ENCODE peak calls at places on chromosomes 4 and X, in four cellular contexts. K is GM12878, X is SK-N-SH, Q is IMR-90. I is an unnamed sample. For H3K36me3, the result is how much of the 10 kb centered on the place peaks cover.

GRCh38 chr4:169870507-169870906 is 112.8 kb upstream of the HPF1 start:
- DNase-seq in K (no peak), X (no peak), Q (no peak), I (no peak)

GRCh38 chrX:149248073-149248625 is 257.0 kb downstream of the IDS start:
- DNase-seq in K (no peak), Q (no peak), X (no peak), I (peak)

GRCh38 chr4:16125571-16126445 is 42.0 kb upstream of the PROM1 start:
- DNase-seq in Q (no peak), X (no peak), K (no peak), I (no peak)

GRCh38 chrX:20265221-20265725 is 1.4 kb downstream of the RPS6KA3 start:
- DNase-seq in Q (peak), X (peak), K (no peak), I (peak)

GRCh38 chrX:80173261-80173660 is 158.7 kb downstream of the TBX22 start:
- DNase-seq in X (no peak), K (no peak), Q (no peak), I (no peak)

GRCh38 chrX:2450681-2451080 is 50.1 kb downstream of the DHRSX start:
- DNase-seq in K (no peak), Q (no peak), X (no peak), I (no peak)

GRCh38 chrX:65241059-65241721 is 264.9 kb upstream of the ZC4H2 start:
- DNase-seq in K (no peak), Q (no peak), X (no peak), I (no peak)

GRCh38 chrX:47577424-47577823 is 4.8 kb upstream of the TIMP1 start:
- DNase-seq in K (no peak), Q (no peak), X (no peak), I (no peak)

GRCh38 chr4:41360911-41361830 is 104.4 kb downstream of the UCHL1 start:
- DNase-seq in Q (no peak), K (no peak), X (peak), I (no peak)

GRCh38 chr4:69760455-69760854 is at the start of gene SULT1B1:
- DNase-seq in Q (peak), K (no peak), X (no peak), I (peak)

GRCh38 chr4:40378619-40379018 is 43.5 kb downstream of the CHRNA9 start:
- DNase-seq in K (no peak), Q (no peak), X (no peak), I (no peak)

GRCh38 chrX:107549504-107549903 is 78.8 kb upstream of the PRPS1 start:
- DNase-seq in X (no peak), K (no peak), Q (no peak), I (peak)

GRCh38 chr4:177453116-177453515 is 10.9 kb upstream of the AGA start:
- DNase-seq in K (no peak), Q (no peak), X (no peak), I (no peak)

GRCh38 chr4:170773709-170774273 is 684.0 kb upstream of the AADAT start:
- DNase-seq in Q (no peak), K (no peak), X (no peak), I (no peak)

GRCh38 chr4:23970193-23970850 is 80.5 kb upstream of the PPARGC1A start:
- DNase-seq in Q (no peak), K (no peak), X (no peak), I (no peak)

GRCh38 chrX:1521459-1521956 is 15.5 kb downstream of the P2RY8 start:
- DNase-seq in Q (no peak), X (no peak), K (peak), I (peak)

GRCh38 chr4:37737456-37737855 is 51.3 kb upstream of the RELL1 start:
- DNase-seq in Q (peak), K (no peak), X (no peak), I (no peak)

DNA sequence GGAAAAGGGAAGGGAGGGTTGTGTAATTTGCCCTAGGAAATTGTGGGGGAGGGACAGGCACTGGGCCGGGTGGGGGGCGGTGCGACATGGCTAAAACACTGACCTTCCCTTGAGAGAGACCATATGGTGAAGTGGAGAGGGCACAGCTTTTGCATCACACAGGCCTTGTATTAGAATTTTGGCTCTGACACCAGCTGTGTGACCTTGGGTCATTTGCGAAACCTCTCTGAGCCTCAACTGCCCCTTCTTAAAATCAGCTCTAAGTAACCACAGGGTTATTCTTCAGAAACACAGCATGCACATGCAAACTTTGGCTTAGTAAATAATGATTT is 25.8 kb downstream of the PDGFRA start:
- DNase-seq in Q (no peak), K (no peak), X (no peak), I (no peak)
- H3K9ac ChIP-seq in Q (no peak), K (no peak), X (no peak), I (no peak)

GRCh38 chr4:186599483-186599882 is 44.1 kb upstream of the MTNR1A start:
- DNase-seq in K (no peak), X (no peak), Q (no peak), I (no peak)

GRCh38 chr4:186596850-186597390 is 41.6 kb upstream of the MTNR1A start:
- DNase-seq in X (no peak), K (no peak), Q (no peak), I (no peak)

GRCh38 chr4:186596346-186596745 is 41.0 kb upstream of the MTNR1A start:
- DNase-seq in K (no peak), X (no peak), Q (no peak), I (no peak)

GRCh38 chr4:186602978-186603377 is 47.6 kb upstream of the MTNR1A start:
- DNase-seq in K (no peak), X (no peak), Q (no peak), I (no peak)

GRCh38 chr4:186598686-186599085 is 43.3 kb upstream of the MTNR1A start:
- DNase-seq in Q (no peak), K (no peak), X (no peak), I (peak)
- H3K36me3 ChIP-seq in Q (half or more), K (under half), X (under half), I (under half)

DNA sequence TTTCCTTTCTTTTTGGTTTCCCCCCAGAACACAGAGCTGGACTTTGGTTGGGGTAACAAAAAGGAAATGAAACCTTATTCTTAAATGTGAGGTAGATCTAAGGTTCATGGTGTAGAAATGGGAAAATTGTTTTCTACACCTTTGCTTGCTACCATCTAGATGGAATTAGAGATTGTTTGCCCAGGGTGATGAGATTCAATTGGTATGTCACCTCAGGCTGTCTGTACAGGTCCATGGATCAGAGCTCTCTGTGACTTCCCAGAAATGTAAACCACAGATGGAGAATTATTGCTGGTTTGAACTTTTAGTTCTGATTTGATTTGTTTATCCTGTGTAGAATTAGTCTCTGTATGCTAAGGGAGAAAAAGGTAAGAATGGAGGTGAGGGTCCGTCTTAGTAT is 146.7 kb downstream of the PCDH7 start:
- DNase-seq in K (no peak), X (no peak), Q (no peak), I (no peak)
- H3K27ac ChIP-seq in K (no peak), X (no peak), Q (no peak), I (no peak)

GRCh38 chr4:138310498-138310897 is 68.3 kb upstream of the SLC7A11 start:
- DNase-seq in K (no peak), Q (peak), X (no peak), I (no peak)
- H3K9ac ChIP-seq in K (no peak), Q (no peak), X (no peak), I (no peak)

I was measured in DND-41.